ENCODE peak calls at places on chromosome 19, in nine cellular contexts. One of them, this sample, is unnamed.

GRCh38 chr19:4487572-4487971 is 15.5 kb downstream of the HDGFL2 start:
- DNase-seq in gastrocnemius medialis: no peak
- DNase-seq in Peyer's patch: no peak
- DNase-seq in ovary: no peak
- DNase-seq in tibial nerve: no peak
- DNase-seq in lower leg skin: no peak
- DNase-seq in A549: no peak
- DNase-seq in H1: no peak
- DNase-seq in adrenal gland: no peak
- DNase-seq in this sample: no peak

GRCh38 chr19:46913198-46913851 is 52.5 kb downstream of the ARHGAP35 start:
- DNase-seq in adrenal gland: no peak
- DNase-seq in H1: no peak
- DNase-seq in lower leg skin: no peak
- DNase-seq in ovary: no peak
- DNase-seq in tibial nerve: no peak
- DNase-seq in A549: no peak
- DNase-seq in gastrocnemius medialis: no peak
- DNase-seq in Peyer's patch: no peak
- DNase-seq in this sample: no peak

GRCh38 chr19:7304200-7304599 is 10.0 kb upstream of the INSR start:
- DNase-seq in H1: no peak
- DNase-seq in ovary: no peak
- DNase-seq in gastrocnemius medialis: no peak
- DNase-seq in A549: no peak
- DNase-seq in lower leg skin: no peak
- DNase-seq in tibial nerve: no peak
- DNase-seq in adrenal gland: no peak
- DNase-seq in Peyer's patch: no peak
- DNase-seq in this sample: no peak

GRCh38 chr19:16830679-16831078 is 1.5 kb downstream of the SIN3B start:
- DNase-seq in gastrocnemius medialis: no peak
- DNase-seq in adrenal gland: no peak
- DNase-seq in A549: no peak
- DNase-seq in ovary: no peak
- DNase-seq in tibial nerve: no peak
- DNase-seq in lower leg skin: no peak
- DNase-seq in Peyer's patch: no peak
- DNase-seq in H1: no peak
- DNase-seq in this sample: no peak

GRCh38 chr19:33444993-33445751 is 71.7 kb downstream of the CEBPG start:
- DNase-seq in tibial nerve: no peak
- DNase-seq in Peyer's patch: no peak
- DNase-seq in lower leg skin: no peak
- DNase-seq in adrenal gland: no peak
- DNase-seq in gastrocnemius medialis: no peak
- DNase-seq in A549: no peak
- DNase-seq in ovary: no peak
- DNase-seq in H1: no peak
- DNase-seq in this sample: no peak

GRCh38 chr19:40663712-40664692 is 26.4 kb downstream of the NUMBL start:
- DNase-seq in Peyer's patch: peak
- DNase-seq in ovary: peak
- DNase-seq in lower leg skin: no peak
- DNase-seq in A549: no peak
- DNase-seq in H1: no peak
- DNase-seq in gastrocnemius medialis: no peak
- DNase-seq in adrenal gland: no peak
- DNase-seq in tibial nerve: no peak
- DNase-seq in this sample: no peak

GRCh38 chr19:572891-573825 is 762 bp downstream of the BSG start:
- DNase-seq in lower leg skin: peak
- DNase-seq in H1: no peak
- DNase-seq in Peyer's patch: no peak
- DNase-seq in A549: peak
- DNase-seq in gastrocnemius medialis: peak
- DNase-seq in adrenal gland: peak
- DNase-seq in ovary: peak
- DNase-seq in tibial nerve: no peak
- DNase-seq in this sample: no peak

GRCh38 chr19:29872224-29872731 is 60.5 kb downstream of the CCNE1 start:
- DNase-seq in Peyer's patch: no peak
- DNase-seq in tibial nerve: no peak
- DNase-seq in lower leg skin: no peak
- DNase-seq in A549: peak
- DNase-seq in gastrocnemius medialis: no peak
- DNase-seq in adrenal gland: no peak
- DNase-seq in ovary: no peak
- DNase-seq in H1: no peak
- DNase-seq in this sample: no peak

GRCh38 chr19:31338069-31338767 is 11.0 kb downstream of the TSHZ3 start:
- DNase-seq in lower leg skin: no peak
- DNase-seq in H1: no peak
- DNase-seq in tibial nerve: no peak
- DNase-seq in gastrocnemius medialis: no peak
- DNase-seq in A549: peak
- DNase-seq in Peyer's patch: no peak
- DNase-seq in adrenal gland: peak
- DNase-seq in ovary: peak
- DNase-seq in this sample: peak

GRCh38 chr19:30214651-30215051 is 157.5 kb upstream of the ZNF536 start:
- DNase-seq in ovary: no peak
- DNase-seq in adrenal gland: no peak
- DNase-seq in Peyer's patch: no peak
- DNase-seq in A549: no peak
- DNase-seq in H1: no peak
- DNase-seq in gastrocnemius medialis: no peak
- DNase-seq in lower leg skin: no peak
- DNase-seq in tibial nerve: no peak
- DNase-seq in this sample: no peak

GRCh38 chr19:23914402-23915286 is at the start of gene ZNF726:
- DNase-seq in A549: peak
- DNase-seq in adrenal gland: peak
- DNase-seq in H1: no peak
- DNase-seq in Peyer's patch: peak
- DNase-seq in gastrocnemius medialis: peak
- DNase-seq in lower leg skin: peak
- DNase-seq in ovary: peak
- DNase-seq in tibial nerve: peak
- DNase-seq in this sample: peak

GRCh38 chr19:5967994-5968430 is 9.9 kb downstream of the RANBP3 start:
- DNase-seq in H1: no peak
- DNase-seq in adrenal gland: peak
- DNase-seq in tibial nerve: peak
- DNase-seq in Peyer's patch: peak
- DNase-seq in A549: peak
- DNase-seq in ovary: peak
- DNase-seq in lower leg skin: peak
- DNase-seq in gastrocnemius medialis: peak
- DNase-seq in this sample: peak

GRCh38 chr19:31272707-31273106 is 76.5 kb downstream of the TSHZ3 start:
- DNase-seq in H1: no peak
- DNase-seq in adrenal gland: no peak
- DNase-seq in tibial nerve: no peak
- DNase-seq in ovary: no peak
- DNase-seq in A549: no peak
- DNase-seq in gastrocnemius medialis: no peak
- DNase-seq in lower leg skin: no peak
- DNase-seq in Peyer's patch: no peak
- DNase-seq in this sample: no peak

GRCh38 chr19:36378625-36379509 is at the start of gene ZFP14:
- DNase-seq in Peyer's patch: peak
- DNase-seq in H1: peak
- DNase-seq in ovary: peak
- DNase-seq in tibial nerve: peak
- DNase-seq in gastrocnemius medialis: peak
- DNase-seq in A549: peak
- DNase-seq in adrenal gland: peak
- DNase-seq in lower leg skin: peak
- DNase-seq in this sample: peak
- TF ChIP-seq POLR2A in Peyer's patch: peak
- TF ChIP-seq POLR2A in H1: peak
- TF ChIP-seq POLR2A in ovary: peak
- TF ChIP-seq POLR2A in tibial nerve: no peak
- TF ChIP-seq POLR2A in gastrocnemius medialis: peak
- TF ChIP-seq POLR2A in A549: peak
- TF ChIP-seq POLR2A in adrenal gland: peak
- TF ChIP-seq POLR2A in lower leg skin: no peak
- TF ChIP-seq POLR2A in this sample: peak

GRCh38 chr19:18391509-18392075 is 5.6 kb downstream of the GDF15 start:
- DNase-seq in gastrocnemius medialis: no peak
- DNase-seq in adrenal gland: no peak
- DNase-seq in lower leg skin: no peak
- DNase-seq in A549: no peak
- DNase-seq in Peyer's patch: no peak
- DNase-seq in tibial nerve: no peak
- DNase-seq in H1: no peak
- DNase-seq in ovary: no peak
- DNase-seq in this sample: no peak

GRCh38 chr19:18390075-18390909 is 4.3 kb downstream of the GDF15 start:
- DNase-seq in tibial nerve: no peak
- DNase-seq in H1: no peak
- DNase-seq in lower leg skin: no peak
- DNase-seq in ovary: no peak
- DNase-seq in gastrocnemius medialis: no peak
- DNase-seq in Peyer's patch: no peak
- DNase-seq in adrenal gland: no peak
- DNase-seq in A549: peak
- DNase-seq in this sample: no peak

GRCh38 chr19:18389095-18389735 is 3.3 kb downstream of the GDF15 start:
- DNase-seq in tibial nerve: no peak
- DNase-seq in adrenal gland: no peak
- DNase-seq in Peyer's patch: no peak
- DNase-seq in gastrocnemius medialis: no peak
- DNase-seq in H1: no peak
- DNase-seq in A549: no peak
- DNase-seq in lower leg skin: no peak
- DNase-seq in ovary: no peak
- DNase-seq in this sample: no peak

GRCh38 chr19:18388328-18389094 is 2.6 kb downstream of the GDF15 start:
- DNase-seq in tibial nerve: peak
- DNase-seq in ovary: peak
- DNase-seq in Peyer's patch: peak
- DNase-seq in adrenal gland: peak
- DNase-seq in H1: no peak
- DNase-seq in lower leg skin: peak
- DNase-seq in gastrocnemius medialis: peak
- DNase-seq in A549: peak
- DNase-seq in this sample: peak

DNA sequence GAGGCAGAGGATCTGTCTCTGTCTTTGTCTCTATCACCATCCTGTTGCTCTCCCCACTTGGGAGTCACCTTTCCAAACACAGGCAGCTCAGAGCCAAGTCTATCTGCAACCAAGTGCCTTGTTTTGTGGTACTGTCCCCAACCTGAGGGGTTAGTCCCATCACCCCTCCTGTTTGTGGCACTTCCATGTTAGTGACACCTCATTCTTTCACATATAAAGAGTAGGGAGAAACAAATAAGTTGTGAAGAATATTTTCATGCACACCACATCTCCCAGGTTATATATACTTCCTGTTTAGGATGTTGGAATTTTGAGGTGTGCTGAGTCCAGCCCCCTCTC is 3.7 kb downstream of the GDF15 start:
- DNase-seq in lower leg skin: no peak
- DNase-seq in H1: no peak
- DNase-seq in gastrocnemius medialis: no peak
- DNase-seq in Peyer's patch: no peak
- DNase-seq in adrenal gland: no peak
- DNase-seq in ovary: no peak
- DNase-seq in A549: no peak
- DNase-seq in tibial nerve: no peak
- DNase-seq in this sample: no peak
- H3K4me3 ChIP-seq in lower leg skin: no peak
- H3K4me3 ChIP-seq in H1: no peak
- H3K4me3 ChIP-seq in gastrocnemius medialis: no peak
- H3K4me3 ChIP-seq in Peyer's patch: no peak
- H3K4me3 ChIP-seq in adrenal gland: no peak
- H3K4me3 ChIP-seq in ovary: no peak
- H3K4me3 ChIP-seq in A549: peak
- H3K4me3 ChIP-seq in tibial nerve: no peak
- H3K4me3 ChIP-seq in this sample: no peak

DNA sequence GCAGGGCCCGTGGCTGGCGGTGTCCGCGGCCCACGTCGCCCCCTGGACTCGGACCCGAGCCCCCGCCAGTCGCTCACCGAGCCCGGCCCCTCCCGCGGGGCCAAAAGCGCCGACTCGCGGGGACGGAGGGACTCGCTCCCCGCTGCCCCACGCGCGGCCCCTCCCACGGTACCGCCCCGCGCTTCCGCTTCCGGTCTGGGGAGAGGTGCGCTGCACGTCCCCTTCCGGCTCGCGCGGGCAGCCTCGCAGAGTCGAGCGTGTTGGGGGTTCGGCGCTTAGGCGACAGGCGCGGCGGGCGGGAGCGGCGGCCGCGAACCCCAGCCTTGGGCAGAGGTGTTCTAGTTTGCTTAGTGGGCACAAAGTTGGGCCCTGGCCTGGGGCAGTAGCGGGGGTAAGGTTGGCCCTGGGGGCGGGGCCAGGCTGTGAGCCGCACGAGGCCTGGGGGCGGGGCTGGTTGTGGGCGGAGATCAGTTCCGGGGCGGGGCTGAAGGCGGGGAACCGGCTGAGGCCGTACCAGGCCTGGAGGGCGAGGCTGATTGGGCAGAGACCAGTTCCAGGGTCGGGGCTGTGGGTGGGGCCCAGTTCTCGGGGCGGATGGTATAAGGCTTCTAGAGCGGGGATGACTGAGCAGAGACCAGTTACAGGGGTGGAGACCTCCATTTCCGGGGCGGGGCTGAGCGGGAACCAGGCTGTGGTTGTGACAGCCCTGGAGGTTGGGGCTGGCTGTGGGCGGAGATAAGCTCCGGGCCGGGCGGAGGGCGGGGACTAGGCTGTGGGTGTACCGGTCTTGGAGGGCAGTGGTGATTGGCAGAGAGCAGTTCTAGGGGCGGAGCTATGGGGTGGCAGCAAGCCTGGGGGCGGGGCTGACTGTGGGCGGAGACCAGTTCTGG is at the start of the genes MBD3L1 and ZNF558:
- DNase-seq in lower leg skin: peak
- DNase-seq in tibial nerve: peak
- DNase-seq in gastrocnemius medialis: peak
- DNase-seq in A549: peak
- DNase-seq in Peyer's patch: peak
- DNase-seq in H1: peak
- DNase-seq in adrenal gland: peak
- DNase-seq in ovary: peak
- DNase-seq in this sample: peak
- TF ChIP-seq POLR2A in lower leg skin: no peak
- TF ChIP-seq POLR2A in tibial nerve: peak
- TF ChIP-seq POLR2A in gastrocnemius medialis: peak
- TF ChIP-seq POLR2A in A549: peak
- TF ChIP-seq POLR2A in Peyer's patch: peak
- TF ChIP-seq POLR2A in H1: peak
- TF ChIP-seq POLR2A in adrenal gland: peak
- TF ChIP-seq POLR2A in ovary: peak
- TF ChIP-seq POLR2A in this sample: peak

GRCh38 chr19:53131085-53131484 is 1.6 kb downstream of the ZNF415 start:
- DNase-seq in A549: no peak
- DNase-seq in Peyer's patch: no peak
- DNase-seq in adrenal gland: peak
- DNase-seq in gastrocnemius medialis: no peak
- DNase-seq in ovary: no peak
- DNase-seq in tibial nerve: no peak
- DNase-seq in lower leg skin: no peak
- DNase-seq in H1: no peak
- DNase-seq in this sample: no peak
- H3K4me3 ChIP-seq in A549: no peak
- H3K4me3 ChIP-seq in Peyer's patch: no peak
- H3K4me3 ChIP-seq in adrenal gland: peak
- H3K4me3 ChIP-seq in gastrocnemius medialis: no peak
- H3K4me3 ChIP-seq in ovary: no peak
- H3K4me3 ChIP-seq in tibial nerve: no peak
- H3K4me3 ChIP-seq in lower leg skin: no peak
- H3K4me3 ChIP-seq in H1: no peak
- H3K4me3 ChIP-seq in this sample: no peak